ENCODE peak calls at places on chromosome 21, in nine cellular contexts. I is left ventricle myocardium inferior, L is AG09309, P is GM12865, Y is choroid plexus epithelial cell, Q is spleen, U is astrocyte of the cerebellum, R is brain microvascular endothelial cell, H is kidney. N is an unnamed sample.
A peak's percentile ranks its signal among the peaks of the same experiment; 100 is the strongest.

GRCh38 chr21:36713746-36714145 is 14.8 kb downstream of the SIM2 start:
- DNase-seq in L (no peak), P (no peak), Y (no peak), R (no peak), H (no peak), Q (no peak), U (no peak), I (no peak), N (no peak)

GRCh38 chr21:42733874-42734273 is 80.5 kb downstream of the PDE9A start:
- DNase-seq in L (no peak), P (no peak), R (no peak), I (no peak), Y (no peak), Q (no peak), H (no peak), U (no peak), N (no peak)

GRCh38 chr21:42627527-42628289 is 25.7 kb upstream of the PDE9A start:
- DNase-seq in R (no peak), I (peak; percentile 82), L (no peak), Y (no peak), Q (peak; percentile 33), U (no peak), P (no peak), H (peak; percentile 42), N (no peak)

GRCh38 chr21:44054710-44055109 is 42.6 kb downstream of the TRAPPC10 start:
- DNase-seq in H (no peak), L (no peak), I (no peak), Q (no peak), U (peak; percentile 3), R (peak; percentile 65), P (no peak), Y (peak; percentile 86), N (no peak)

GRCh38 chr21:14889080-14889805 is 175.6 kb downstream of the NRIP1 start:
- DNase-seq in I (no peak), L (no peak), R (peak; percentile 87), Q (no peak), H (no peak), P (no peak), Y (peak; percentile 98), U (peak; percentile 93), N (no peak)

GRCh38 chr21:34526618-34527290 is 14.7 kb upstream of the KCNE1 start:
- DNase-seq in L (peak; percentile 100), U (peak; percentile 100), Q (no peak), H (no peak), Y (peak; percentile 100), I (peak; percentile 72), P (peak; percentile 49), R (peak; percentile 99), N (no peak)

GRCh38 chr21:17854771-17855170 is 35.6 kb upstream of the C21orf91 start:
- DNase-seq in H (no peak), Q (no peak), U (no peak), Y (no peak), P (no peak), I (no peak), R (no peak), L (no peak), N (no peak)

GRCh38 chr21:42846221-42846620 is 33.1 kb downstream of the WDR4 start:
- DNase-seq in Q (peak; percentile 46), L (no peak), Y (no peak), I (peak; percentile 3), P (no peak), U (no peak), R (no peak), H (peak; percentile 27), N (no peak)

GRCh38 chr21:30426732-30427131 is 1.0 kb upstream of the KRTAP13-3 start:
- DNase-seq in P (no peak), Y (no peak), U (no peak), H (no peak), I (no peak), R (no peak), Q (no peak), L (no peak), N (no peak)

GRCh38 chr21:44011774-44012473 is at the start of gene TRAPPC10:
- DNase-seq in P (peak; percentile 92), U (peak; percentile 64), Q (peak; percentile 96), L (peak; percentile 35), I (peak; percentile 88), H (peak; percentile 94), R (peak; percentile 61), Y (peak; percentile 93), N (peak; percentile 63)

GRCh38 chr21:25845729-25846256 is 111.0 kb downstream of the GABPA start:
- DNase-seq in I (no peak), P (peak; percentile 23), Y (no peak), R (no peak), Q (no peak), U (no peak), H (no peak), L (no peak), N (no peak)

GRCh38 chr21:42546433-42546832 is 32.8 kb downstream of the SLC37A1 start:
- DNase-seq in U (no peak), L (no peak), P (no peak), Q (peak; percentile 42), R (no peak), H (no peak), Y (no peak), I (no peak), N (no peak)

GRCh38 chr21:30839304-30839703 is 9.7 kb upstream of the KRTAP7-1 start:
- DNase-seq in U (no peak), Q (no peak), Y (peak; percentile 28), P (peak; percentile 40), R (peak; percentile 4), H (no peak), L (no peak), I (no peak), N (peak; percentile 28)

GRCh38 chr21:41426656-41427311 is 745 bp downstream of the MX1 start:
- DNase-seq in Q (peak; percentile 85), H (no peak), R (no peak), U (no peak), Y (no peak), I (no peak), L (no peak), P (peak; percentile 54), N (no peak)
- H3K4me3 ChIP-seq in Q (peak overlapping the region; percentile 55), H (peak overlapping the region; percentile 84), R (peak overlapping the region; percentile 59), U (peak overlapping the region; percentile 57), Y (peak overlapping the region; percentile 62), I (peak overlapping the region; percentile 77), L (peak overlapping the region; percentile 59), P (peak overlapping the region; percentile 79), N (no peak overlapping the region)

GRCh38 chr21:28884481-28884880 is 108.2 kb downstream of the LTN1 start:
- DNase-seq in L (no peak), I (no peak), P (peak; percentile 30), U (no peak), R (no peak), Y (peak; percentile 38), H (no peak), Q (no peak), N (peak; percentile 9)

GRCh38 chr21:28884976-28885852 is 107.5 kb downstream of the LTN1 start:
- DNase-seq in I (peak; percentile 88), R (peak; percentile 86), Y (peak; percentile 96), U (peak; percentile 77), H (peak; percentile 97), P (peak; percentile 97), Q (peak; percentile 98), L (peak; percentile 81), N (peak; percentile 92)

GRCh38 chr21:28885853-28886177 is 106.9 kb downstream of the LTN1 start:
- DNase-seq in Y (no peak), L (peak; percentile 79), P (no peak), U (no peak), Q (no peak), H (no peak), R (no peak), I (no peak), N (no peak)

GRCh38 chr21:28882345-28882744 is 110.3 kb downstream of the LTN1 start:
- DNase-seq in Q (no peak), H (no peak), U (no peak), L (no peak), P (no peak), I (no peak), R (no peak), Y (no peak), N (no peak)

GRCh38 chr21:28883931-28884330 is 108.7 kb downstream of the LTN1 start:
- DNase-seq in R (no peak), I (no peak), H (no peak), U (no peak), L (peak; percentile 10), P (no peak), Y (no peak), Q (no peak), N (no peak)
- H3K4me3 ChIP-seq in R (no peak overlapping the region), I (peak overlapping the region; percentile 67), H (peak overlapping the region; percentile 91), U (no peak overlapping the region), L (no peak overlapping the region), P (peak overlapping the region; percentile 80), Y (no peak overlapping the region), Q (no peak overlapping the region), N (no peak overlapping the region)

DNA sequence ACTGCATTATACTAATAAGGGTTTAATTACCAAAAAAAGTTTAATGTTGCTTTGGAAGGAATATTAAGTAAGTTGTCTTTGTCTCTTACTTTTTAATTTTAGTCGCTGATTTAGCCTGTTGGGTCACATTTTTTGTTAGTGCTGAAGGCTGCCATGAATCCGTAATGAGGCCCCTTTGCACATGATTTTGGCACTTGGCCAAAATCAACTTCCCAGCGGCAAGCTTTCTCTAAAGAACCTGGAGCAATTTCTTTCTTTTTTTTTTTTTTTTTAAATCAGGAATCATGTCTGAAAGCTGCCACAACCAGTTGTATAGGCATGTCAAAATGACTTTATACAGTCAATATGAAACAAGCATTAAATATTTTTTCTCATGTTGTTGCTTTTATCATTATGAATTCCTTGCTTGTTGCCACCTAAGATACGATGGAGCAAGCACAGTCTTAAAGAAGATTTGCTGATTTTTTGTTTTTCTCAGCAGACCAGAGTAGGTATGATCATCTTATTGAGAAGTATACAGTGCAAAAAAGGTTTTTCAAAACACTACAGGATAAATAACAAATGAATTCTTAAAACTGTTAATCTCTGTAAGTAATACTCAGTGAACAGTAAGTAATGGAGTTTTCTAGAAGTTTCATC is 690.4 kb downstream of the USP25 start:
- DNase-seq in U (peak; percentile 66), P (no peak), Y (peak; percentile 87), L (no peak), I (peak; percentile 38), H (no peak), R (peak; percentile 16), Q (no peak), N (no peak)
- H3K4me3 ChIP-seq in U (peak overlapping the region; percentile 55), P (no peak overlapping the region), Y (peak overlapping the region; percentile 62), L (peak overlapping the region; percentile 14), I (peak overlapping the region; percentile 69), H (peak overlapping the region; percentile 75), R (peak overlapping the region; percentile 47), Q (no peak overlapping the region), N (no peak overlapping the region)

GRCh38 chr21:37917612-37918011 is 1.4 kb upstream of the KCNJ6 start:
- DNase-seq in U (no peak), L (no peak), R (peak; percentile 46), Y (peak; percentile 54), Q (no peak), H (no peak), I (no peak), P (no peak), N (no peak)

GRCh38 chr21:37914211-37914900 is 1.9 kb downstream of the KCNJ6 start:
- DNase-seq in Y (peak; percentile 16), P (peak; percentile 5), R (peak; percentile 3), H (no peak), U (no peak), L (no peak), Q (no peak), I (no peak), N (no peak)

GRCh38 chr21:37915516-37915915 is 741 bp downstream of the KCNJ6 start:
- DNase-seq in Q (no peak), P (no peak), Y (no peak), R (no peak), I (no peak), U (no peak), H (no peak), L (no peak), N (no peak)

GRCh38 chr21:37915941-37916794 is at the start of gene KCNJ6:
- DNase-seq in L (no peak), P (no peak), I (no peak), Q (no peak), H (no peak), Y (peak; percentile 60), U (peak; percentile 37), R (peak; percentile 25), N (no peak)

GRCh38 chr21:37916795-37917142 is 512 bp upstream of the KCNJ6 start:
- DNase-seq in I (no peak), Y (peak; percentile 7), U (no peak), L (no peak), Q (no peak), R (no peak), P (no peak), H (no peak), N (no peak)
- H3K4me3 ChIP-seq in I (peak overlapping the region; percentile 58), Y (peak overlapping the region; percentile 31), U (peak overlapping the region; percentile 40), L (no peak overlapping the region), Q (no peak overlapping the region), R (peak overlapping the region; percentile 41), P (no peak overlapping the region), H (no peak overlapping the region), N (peak overlapping the region; percentile 20)